ENCODE peak calls at places on chromosomes 4 and X, in five cellular contexts. F is NCI-H146; D is right atrium auricular region; I is kidney glomerular epithelial cell; G is stimulated activated CD4-positive, alpha-beta T cell treated with anti-CD3 and anti-CD28 coated beads, Interleukin-15, amount 100 ng/mL, for 1 hour. X is an unnamed sample.

GRCh38 chrX:115491766-115492165 is 69.2 kb upstream of the PLS3 start:
- DNase-seq in D (no peak), G (no peak), I (no peak), F (no peak), X (no peak)

GRCh38 chr4:8090312-8090711 is 68.3 kb downstream of the ABLIM2 start:
- DNase-seq in D (no peak), I (no peak), F (no peak), G (no peak), X (no peak)

GRCh38 chr4:156476359-156476758 is 495.2 kb downstream of the PDGFC start:
- DNase-seq in D (no peak), I (peak), G (no peak), F (no peak), X (no peak)

GRCh38 chrX:154734101-154734781 is 16.6 kb downstream of the GAB3 start:
- DNase-seq in I (peak), D (no peak), G (no peak), F (no peak), X (no peak)

GRCh38 chr4:182385897-182386296 is 142.7 kb downstream of the TENM3 start:
- DNase-seq in D (no peak), I (no peak), F (no peak), G (no peak), X (no peak)

GRCh38 chr4:3869661-3870566 is 103.7 kb downstream of the ADRA2C start:
- DNase-seq in G (no peak), F (no peak), D (no peak), I (no peak), X (no peak)

GRCh38 chrX:100994352-100995281 is 25.1 kb downstream of the ARL13A start:
- DNase-seq in I (peak), F (no peak), G (no peak), D (no peak), X (no peak)

GRCh38 chr4:16537926-16538325 is 311.7 kb upstream of the TAPT1 start:
- DNase-seq in I (no peak), G (no peak), D (no peak), F (no peak), X (no peak)

GRCh38 chr4:176383273-176384077 is 63.7 kb downstream of the SPCS3 start:
- DNase-seq in F (no peak), I (no peak), G (no peak), D (no peak), X (no peak)

GRCh38 chr4:17597517-17597916 is 16.9 kb upstream of the MED28 start:
- DNase-seq in F (peak), G (no peak), D (no peak), I (no peak), X (peak)

GRCh38 chr4:114041117-114041475 is 61.6 kb upstream of the ARSJ start:
- DNase-seq in I (no peak), F (no peak), D (no peak), G (no peak), X (no peak)